ENCODE peak calls at places on chromosomes 7 and 10, in seven cellular contexts. One of them, this sample, is unnamed.

GRCh38 chr7:95687759-95688343 is 84.5 kb upstream of the DYNC1I1 start:
- DNase-seq in G401: peak; percentile 19
- DNase-seq in Panc1: peak; percentile 27
- DNase-seq in stimulated activated CD8-positive, alpha-beta memory T cell treated with anti-CD3 and anti-CD28 coated beads, Interleukin-15, amount 100 ng/mL, for 24 hours: no peak
- DNase-seq in HT1080: peak; percentile 50
- DNase-seq in bronchial epithelial cell: peak; percentile 21
- DNase-seq in stimulated activated CD4-positive, alpha-beta T cell treated with anti-CD3 and anti-CD28 coated beads, Interleukin-15, amount 100 ng/mL, for 24 hours: no peak
- DNase-seq in this sample: peak; percentile 29

GRCh38 chr10:125235093-125236069 is 75.0 kb upstream of the CTBP2 start:
- DNase-seq in G401: no peak
- DNase-seq in bronchial epithelial cell: peak; percentile 49
- DNase-seq in HT1080: no peak
- DNase-seq in Panc1: no peak
- DNase-seq in stimulated activated CD8-positive, alpha-beta memory T cell treated with anti-CD3 and anti-CD28 coated beads, Interleukin-15, amount 100 ng/mL, for 24 hours: no peak
- DNase-seq in stimulated activated CD4-positive, alpha-beta T cell treated with anti-CD3 and anti-CD28 coated beads, Interleukin-15, amount 100 ng/mL, for 24 hours: no peak
- DNase-seq in this sample: peak; percentile 54

GRCh38 chr10:98258683-98259454 is 9.1 kb downstream of the LOXL4 start:
- DNase-seq in Panc1: no peak
- DNase-seq in bronchial epithelial cell: no peak
- DNase-seq in G401: no peak
- DNase-seq in HT1080: no peak
- DNase-seq in stimulated activated CD4-positive, alpha-beta T cell treated with anti-CD3 and anti-CD28 coated beads, Interleukin-15, amount 100 ng/mL, for 24 hours: no peak
- DNase-seq in stimulated activated CD8-positive, alpha-beta memory T cell treated with anti-CD3 and anti-CD28 coated beads, Interleukin-15, amount 100 ng/mL, for 24 hours: no peak
- DNase-seq in this sample: no peak

GRCh38 chr7:84123903-84124573 is 70.6 kb downstream of the SEMA3A start:
- DNase-seq in Panc1: peak; percentile 22
- DNase-seq in stimulated activated CD8-positive, alpha-beta memory T cell treated with anti-CD3 and anti-CD28 coated beads, Interleukin-15, amount 100 ng/mL, for 24 hours: no peak
- DNase-seq in HT1080: peak; percentile 34
- DNase-seq in stimulated activated CD4-positive, alpha-beta T cell treated with anti-CD3 and anti-CD28 coated beads, Interleukin-15, amount 100 ng/mL, for 24 hours: no peak
- DNase-seq in bronchial epithelial cell: no peak
- DNase-seq in G401: no peak
- DNase-seq in this sample: no peak

GRCh38 chr7:105611856-105612775 is 30.8 kb upstream of the EFCAB10 start:
- DNase-seq in bronchial epithelial cell: peak; percentile 3
- DNase-seq in Panc1: no peak
- DNase-seq in HT1080: peak; percentile 65
- DNase-seq in stimulated activated CD8-positive, alpha-beta memory T cell treated with anti-CD3 and anti-CD28 coated beads, Interleukin-15, amount 100 ng/mL, for 24 hours: no peak
- DNase-seq in G401: no peak
- DNase-seq in stimulated activated CD4-positive, alpha-beta T cell treated with anti-CD3 and anti-CD28 coated beads, Interleukin-15, amount 100 ng/mL, for 24 hours: no peak
- DNase-seq in this sample: peak; percentile 33

GRCh38 chr7:97016392-97017196 is 8.0 kb downstream of the DLX5 start:
- DNase-seq in stimulated activated CD4-positive, alpha-beta T cell treated with anti-CD3 and anti-CD28 coated beads, Interleukin-15, amount 100 ng/mL, for 24 hours: no peak
- DNase-seq in Panc1: no peak
- DNase-seq in stimulated activated CD8-positive, alpha-beta memory T cell treated with anti-CD3 and anti-CD28 coated beads, Interleukin-15, amount 100 ng/mL, for 24 hours: no peak
- DNase-seq in G401: no peak
- DNase-seq in bronchial epithelial cell: no peak
- DNase-seq in HT1080: peak; percentile 57
- DNase-seq in this sample: no peak

GRCh38 chr10:69807696-69808095 is 6.0 kb downstream of the COL13A1 start:
- DNase-seq in Panc1: no peak
- DNase-seq in bronchial epithelial cell: peak; percentile 18
- DNase-seq in G401: no peak
- DNase-seq in stimulated activated CD4-positive, alpha-beta T cell treated with anti-CD3 and anti-CD28 coated beads, Interleukin-15, amount 100 ng/mL, for 24 hours: no peak
- DNase-seq in stimulated activated CD8-positive, alpha-beta memory T cell treated with anti-CD3 and anti-CD28 coated beads, Interleukin-15, amount 100 ng/mL, for 24 hours: no peak
- DNase-seq in HT1080: peak; percentile 42
- DNase-seq in this sample: peak; percentile 36

GRCh38 chr7:127758105-127758504 is 106.1 kb downstream of the SND1 start:
- DNase-seq in G401: no peak
- DNase-seq in stimulated activated CD4-positive, alpha-beta T cell treated with anti-CD3 and anti-CD28 coated beads, Interleukin-15, amount 100 ng/mL, for 24 hours: no peak
- DNase-seq in Panc1: no peak
- DNase-seq in HT1080: no peak
- DNase-seq in stimulated activated CD8-positive, alpha-beta memory T cell treated with anti-CD3 and anti-CD28 coated beads, Interleukin-15, amount 100 ng/mL, for 24 hours: no peak
- DNase-seq in bronchial epithelial cell: no peak
- DNase-seq in this sample: no peak

GRCh38 chr7:66095010-66095409 is 19.4 kb downstream of the ASL start:
- DNase-seq in bronchial epithelial cell: no peak
- DNase-seq in Panc1: no peak
- DNase-seq in stimulated activated CD8-positive, alpha-beta memory T cell treated with anti-CD3 and anti-CD28 coated beads, Interleukin-15, amount 100 ng/mL, for 24 hours: no peak
- DNase-seq in HT1080: no peak
- DNase-seq in G401: no peak
- DNase-seq in stimulated activated CD4-positive, alpha-beta T cell treated with anti-CD3 and anti-CD28 coated beads, Interleukin-15, amount 100 ng/mL, for 24 hours: no peak
- DNase-seq in this sample: no peak

GRCh38 chr7:142412551-142413193 is 154.8 kb upstream of the PRSS58 start:
- DNase-seq in stimulated activated CD4-positive, alpha-beta T cell treated with anti-CD3 and anti-CD28 coated beads, Interleukin-15, amount 100 ng/mL, for 24 hours: peak; percentile 54
- DNase-seq in Panc1: peak; percentile 30
- DNase-seq in G401: no peak
- DNase-seq in HT1080: peak; percentile 56
- DNase-seq in stimulated activated CD8-positive, alpha-beta memory T cell treated with anti-CD3 and anti-CD28 coated beads, Interleukin-15, amount 100 ng/mL, for 24 hours: no peak
- DNase-seq in bronchial epithelial cell: peak; percentile 61
- DNase-seq in this sample: peak; percentile 69